ENCODE peak calls at places on chromosomes 2 and 18, in eight cellular contexts. S is fibroblast of the aortic adventitia, X is brain microvascular endothelial cell, U is lower lobe of right lung, D is HCT116, G is psoas muscle, H is ovary, R is K562. B is an unnamed sample.

GRCh38 chr2:207073791-207074678 is 91.7 kb downstream of the KLF7 start:
- DNase-seq in R (no peak), X (no peak), D (no peak), H (no peak), G (peak), S (no peak), U (no peak), B (no peak)

GRCh38 chr2:33292981-33293586 is 183.4 kb upstream of the RASGRP3 start:
- DNase-seq in H (no peak), G (no peak), D (no peak), U (no peak), R (no peak), X (no peak), S (peak), B (no peak)

GRCh38 chr2:206700141-206700540 is 18.1 kb downstream of the DYTN start:
- DNase-seq in U (no peak), X (no peak), S (peak), G (no peak), R (no peak), D (no peak), H (no peak), B (no peak)

GRCh38 chr2:99278793-99279291 is 22.2 kb downstream of the LYG1 start:
- DNase-seq in S (peak), H (peak), U (no peak), X (peak), G (no peak), D (no peak), R (no peak), B (peak)

GRCh38 chr2:173979721-173980351 is 14.7 kb upstream of the SP3 start:
- DNase-seq in H (no peak), G (no peak), U (no peak), R (no peak), S (peak), X (no peak), D (no peak), B (no peak)

GRCh38 chr2:218523651-218524050 is 44.5 kb downstream of the USP37 start:
- DNase-seq in S (no peak), X (no peak), R (no peak), D (no peak), H (no peak), U (no peak), G (no peak), B (no peak)

GRCh38 chr2:65545818-65546217 is 113.4 kb upstream of the SPRED2 start:
- DNase-seq in D (no peak), S (peak), U (no peak), G (no peak), R (no peak), X (no peak), H (no peak), B (no peak)

GRCh38 chr2:132943829-132944228 is 273.8 kb upstream of the LYPD1 start:
- DNase-seq in X (peak), D (no peak), G (no peak), U (no peak), R (no peak), H (no peak), S (peak), B (peak)

GRCh38 chr2:134455426-134455825 is 201.6 kb downstream of the MGAT5 start:
- DNase-seq in S (no peak), R (no peak), U (no peak), X (no peak), G (no peak), D (no peak), H (no peak), B (no peak)

GRCh38 chr2:104856973-104857261 is 3.0 kb downstream of the POU3F3 start:
- DNase-seq in H (no peak), R (no peak), U (no peak), G (no peak), X (no peak), D (no peak), S (no peak), B (no peak)

GRCh38 chr18:49694402-49694801 is 118.9 kb downstream of the ACAA2 start:
- DNase-seq in U (no peak), H (no peak), R (no peak), G (no peak), X (no peak), D (no peak), S (no peak), B (no peak)

GRCh38 chr2:51812138-51812866 is 780.4 kb upstream of the NRXN1 start:
- DNase-seq in G (no peak), U (no peak), X (peak), S (peak), H (no peak), R (no peak), D (peak), B (peak)

GRCh38 chr2:70964596-70965386 is 13.6 kb upstream of the ANKRD53 start:
- DNase-seq in X (no peak), H (peak), S (peak), G (peak), U (peak), R (peak), D (peak), B (peak)

GRCh38 chr2:28155627-28156026 is 237.0 kb upstream of the FOSL2 start:
- DNase-seq in R (peak), H (no peak), G (no peak), S (peak), D (peak), U (no peak), X (no peak), B (no peak)

GRCh38 chr18:62331581-62332436 is 6.7 kb downstream of the TNFRSF11A start:
- DNase-seq in X (peak), D (no peak), U (no peak), G (no peak), S (peak), R (no peak), H (no peak), B (peak)

GRCh38 chr2:25494626-25495025 is 152.9 kb upstream of the DNMT3A start:
- DNase-seq in H (no peak), R (no peak), G (no peak), S (peak), X (peak), U (no peak), D (no peak), B (peak)

GRCh38 chr2:56168163-56168562 is 15.6 kb upstream of the CCDC85A start:
- DNase-seq in U (no peak), G (no peak), H (no peak), S (no peak), D (no peak), X (no peak), R (no peak), B (peak)

GRCh38 chr2:85445316-85446295 is 27.1 kb downstream of the SH2D6 start:
- DNase-seq in S (peak), R (no peak), G (peak), X (no peak), D (no peak), U (no peak), H (peak), B (peak)

GRCh38 chr2:147968571-147968970 is 52.0 kb downstream of the ORC4 start:
- DNase-seq in H (no peak), U (no peak), G (no peak), D (no peak), X (no peak), R (no peak), S (no peak), B (no peak)

GRCh38 chr2:74862268-74862964 is 28.5 kb downstream of the HK2 start:
- DNase-seq in U (no peak), X (no peak), H (peak), S (no peak), G (no peak), R (peak), D (no peak), B (no peak)

GRCh38 chr2:215401896-215402379 is 33.9 kb downstream of the FN1 start:
- DNase-seq in D (no peak), G (no peak), R (no peak), S (peak), H (no peak), X (peak), U (no peak), B (peak)

GRCh38 chr2:205689837-205690236 is 7.5 kb downstream of the NRP2 start:
- DNase-seq in H (no peak), U (no peak), D (no peak), X (no peak), R (no peak), G (no peak), S (no peak), B (no peak)

GRCh38 chr2:88753833-88754584 is 62.5 kb downstream of the RPIA start:
- DNase-seq in X (no peak), S (no peak), U (no peak), R (peak), G (no peak), D (no peak), H (no peak), B (peak)

GRCh38 chr2:120875431-120875830 is 139.8 kb downstream of the GLI2 start:
- DNase-seq in G (peak), U (peak), R (no peak), S (no peak), H (no peak), D (no peak), X (no peak), B (no peak)

GRCh38 chr18:42474577-42474976 is 519.5 kb downstream of the PIK3C3 start:
- DNase-seq in X (no peak), S (peak), D (no peak), U (no peak), R (no peak), G (no peak), H (no peak), B (no peak)

DNA sequence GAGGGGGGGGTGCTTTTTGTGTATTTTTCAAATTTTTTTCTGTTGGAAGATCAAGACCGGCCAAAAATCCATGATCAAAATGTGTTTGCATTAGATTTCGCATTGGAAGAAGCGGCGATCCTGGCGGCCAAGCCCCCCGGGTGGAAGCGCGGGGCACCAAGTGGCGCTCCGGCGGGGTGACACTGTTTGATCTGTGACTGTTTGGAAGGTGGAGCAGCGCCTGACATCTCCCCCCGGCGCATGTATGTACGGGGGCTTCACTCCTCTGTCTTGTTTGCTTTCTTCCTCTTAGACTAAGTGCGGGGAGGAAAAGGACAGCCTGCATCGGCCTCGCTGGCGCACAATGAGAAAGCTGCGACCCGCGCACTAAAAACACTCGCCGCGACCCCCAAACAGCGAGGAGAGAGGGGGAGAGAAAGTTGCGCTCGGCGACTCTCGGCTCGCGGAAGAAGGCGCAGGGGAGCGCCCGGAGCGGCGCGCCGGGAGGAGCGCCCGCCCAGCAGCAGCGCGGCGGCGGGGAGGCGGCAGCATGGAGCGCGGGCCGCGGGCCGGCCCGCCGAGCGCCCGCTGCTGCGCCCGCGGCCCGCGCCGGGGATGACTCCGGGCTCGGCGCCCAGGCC is 515 bp downstream of the TSHZ1 start:
- DNase-seq in U (peak), X (no peak), S (peak), D (no peak), G (peak), R (no peak), H (peak), B (peak)
- TF ChIP-seq CTCF in U (no peak), X (no peak), S (no peak), D (no peak), G (no peak), R (no peak), H (no peak), B (no peak)

GRCh38 chr2:68391869-68392268 is 26.8 kb downstream of the PLEK start:
- DNase-seq in R (peak), X (no peak), S (no peak), G (no peak), H (no peak), U (no peak), D (no peak), B (no peak)

GRCh38 chr2:68390600-68390999 is 25.5 kb downstream of the PLEK start:
- DNase-seq in D (no peak), G (no peak), H (no peak), R (no peak), X (no peak), S (no peak), U (no peak), B (no peak)

GRCh38 chr2:68388772-68389171 is 23.7 kb downstream of the PLEK start:
- DNase-seq in R (no peak), S (no peak), U (no peak), G (no peak), X (no peak), D (no peak), H (no peak), B (no peak)

GRCh38 chr2:68390114-68390513 is 25.0 kb downstream of the PLEK start:
- DNase-seq in H (no peak), R (no peak), D (no peak), S (no peak), G (no peak), U (no peak), X (no peak), B (no peak)

DNA sequence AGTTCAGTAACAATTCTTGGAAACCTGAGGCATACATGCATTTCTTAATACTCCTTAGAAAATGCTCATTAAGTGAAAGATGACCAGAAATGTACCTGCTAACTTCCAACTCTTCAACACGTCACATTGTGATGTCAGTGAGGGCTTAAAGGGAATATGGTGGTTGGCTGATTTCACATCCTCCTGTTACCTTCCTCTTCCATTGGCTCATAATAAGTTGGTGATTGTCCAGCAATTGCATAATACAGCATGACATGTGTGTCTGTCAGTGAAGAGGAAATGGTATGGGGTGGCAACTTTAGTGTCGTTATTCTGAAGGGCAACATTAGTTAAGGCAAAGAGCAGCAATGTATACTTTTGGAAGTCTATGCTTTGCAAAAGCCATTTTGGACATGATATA is 26.0 kb downstream of the PLEK start:
- DNase-seq in R (no peak), D (no peak), H (no peak), G (no peak), U (no peak), S (no peak), X (no peak), B (no peak)
- H3K4me3 ChIP-seq in R (no peak), D (no peak), H (no peak), G (no peak), U (no peak), S (no peak), X (no peak), B (no peak)

GRCh38 chr2:109516445-109517117 is 97.2 kb downstream of the SEPTIN10 start:
- DNase-seq in H (no peak), D (peak), X (peak), R (peak), G (no peak), U (peak), S (no peak), B (no peak)
- TF ChIP-seq CTCF in H (no peak), D (peak), X (peak), R (peak), G (peak), U (peak), S (peak), B (peak)

DNA sequence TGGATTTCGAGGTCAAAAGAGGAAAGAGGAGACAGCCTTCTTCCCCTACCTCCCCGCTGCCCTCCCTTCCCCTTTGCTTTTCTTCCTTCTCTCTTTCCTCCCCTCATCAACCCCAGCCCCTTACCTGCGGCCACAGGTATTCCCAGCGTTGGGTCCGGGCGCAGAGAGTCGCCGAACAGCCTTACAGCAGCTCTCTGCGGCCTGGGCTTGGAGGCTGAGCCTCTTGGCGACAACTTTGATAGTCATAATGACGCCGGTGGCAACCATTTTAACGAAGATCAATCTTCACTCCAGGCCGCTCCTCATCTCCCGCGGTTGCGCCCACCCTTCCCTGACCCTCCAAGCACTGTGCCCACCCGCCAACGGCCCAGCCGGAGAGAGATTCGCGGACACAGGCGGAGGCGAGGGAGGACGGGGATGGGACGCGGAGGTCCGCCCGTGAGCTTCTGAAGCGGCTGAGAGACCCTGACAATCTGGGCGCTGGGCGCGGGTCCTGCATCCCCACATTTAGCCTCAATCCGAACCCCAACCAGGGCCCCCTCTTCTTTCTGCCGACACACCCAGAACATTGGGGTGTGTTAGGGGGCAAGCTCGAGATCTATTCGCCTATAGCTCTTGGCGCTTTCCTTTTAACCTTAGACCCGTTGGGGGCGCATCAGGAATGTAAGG is 1.5 kb upstream of the EVX2 start:
- DNase-seq in G (no peak), U (no peak), X (no peak), R (no peak), S (no peak), H (no peak), D (no peak), B (no peak)
- H3K4me3 ChIP-seq in G (no peak), U (no peak), X (no peak), R (no peak), S (no peak), H (no peak), D (no peak), B (no peak)

GRCh38 chr2:191298306-191298705 is 53.1 kb downstream of the MYO1B start:
- DNase-seq in H (no peak), G (no peak), S (peak), X (peak), U (no peak), D (no peak), R (no peak), B (peak)

GRCh38 chr2:191296083-191297006 is 51.1 kb downstream of the MYO1B start:
- DNase-seq in R (no peak), U (no peak), S (no peak), H (no peak), G (no peak), D (no peak), X (no peak), B (no peak)

GRCh38 chr2:191297031-191297430 is 51.8 kb downstream of the MYO1B start:
- DNase-seq in X (no peak), G (no peak), S (no peak), U (no peak), R (no peak), H (no peak), D (no peak), B (no peak)

GRCh38 chr2:191299866-191300265 is 54.7 kb downstream of the MYO1B start:
- DNase-seq in D (no peak), G (no peak), R (no peak), H (no peak), X (no peak), U (no peak), S (no peak), B (no peak)

GRCh38 chr2:191299009-191299408 is 53.8 kb downstream of the MYO1B start:
- DNase-seq in X (no peak), H (no peak), R (no peak), U (no peak), D (no peak), G (no peak), S (peak), B (no peak)
- TF ChIP-seq CTCF in X (peak), H (no peak), R (no peak), U (peak), D (peak), G (no peak), S (peak), B (peak)

DNA sequence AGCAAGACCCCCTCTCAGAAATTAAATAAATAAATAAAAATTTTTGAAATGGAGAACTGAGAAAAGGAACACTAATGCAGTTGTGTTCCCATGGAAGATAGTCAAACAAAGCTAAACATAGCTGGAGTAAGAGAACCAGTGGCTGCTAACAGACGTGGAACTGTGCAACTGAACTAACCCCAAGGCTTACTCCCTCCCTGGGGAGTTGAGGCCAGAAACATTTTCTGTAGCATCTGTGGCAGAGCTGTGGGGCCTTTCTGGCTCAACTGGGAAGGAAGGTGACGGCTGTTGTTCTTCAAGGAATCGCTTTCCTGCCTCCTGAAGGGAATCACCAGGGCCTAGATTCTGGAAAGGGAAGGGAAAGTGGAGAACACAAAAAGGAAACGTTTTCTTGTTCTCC is 53.9 kb upstream of the B3GNT2 start:
- DNase-seq in D (no peak), U (no peak), H (no peak), X (no peak), R (no peak), S (no peak), G (no peak), B (no peak)
- H3K4me3 ChIP-seq in D (no peak), U (no peak), H (no peak), X (no peak), R (no peak), S (no peak), G (no peak), B (no peak)

GRCh38 chr2:40284797-40285196 is 167.1 kb downstream of the SLC8A1 start:
- DNase-seq in U (no peak), R (no peak), H (no peak), X (peak), G (no peak), D (no peak), S (peak), B (no peak)
- TF ChIP-seq CTCF in U (no peak), R (no peak), H (no peak), X (peak), G (peak), D (no peak), S (peak), B (peak)

GRCh38 chr2:118557016-118557415 is 290.4 kb downstream of the EN1 start:
- DNase-seq in X (no peak), H (no peak), D (no peak), G (no peak), U (no peak), R (no peak), S (no peak), B (no peak)
- H3K4me3 ChIP-seq in X (no peak), H (no peak), D (no peak), G (no peak), U (no peak), R (no peak), S (no peak), B (no peak)

B was measured in astrocyte of the spinal cord.